ENCODE peak calls at places on chromosomes 4 and X, in eight cellular contexts. One of them, this sample, is unnamed.

GRCh38 chr4:174398728-174399127 is 115.0 kb downstream of the CEP44 start:
- DNase-seq in hepatocyte: no peak
- DNase-seq in AG04450: peak
- DNase-seq in mesenchymal stem cell: peak
- DNase-seq in tibial artery: no peak
- DNase-seq in HuH-7.5: no peak
- DNase-seq in Kasumi-1: no peak
- DNase-seq in fibroblast of the aortic adventitia: peak
- DNase-seq in this sample: no peak

GRCh38 chrX:24020280-24020876 is 6.6 kb downstream of the KLHL15 start:
- DNase-seq in fibroblast of the aortic adventitia: peak
- DNase-seq in hepatocyte: no peak
- DNase-seq in HuH-7.5: no peak
- DNase-seq in mesenchymal stem cell: peak
- DNase-seq in AG04450: no peak
- DNase-seq in Kasumi-1: no peak
- DNase-seq in tibial artery: no peak
- DNase-seq in this sample: no peak

GRCh38 chr4:123446791-123447474 is 50.3 kb downstream of the SPRY1 start:
- DNase-seq in Kasumi-1: no peak
- DNase-seq in fibroblast of the aortic adventitia: no peak
- DNase-seq in hepatocyte: no peak
- DNase-seq in AG04450: no peak
- DNase-seq in tibial artery: no peak
- DNase-seq in HuH-7.5: no peak
- DNase-seq in mesenchymal stem cell: no peak
- DNase-seq in this sample: no peak

GRCh38 chrX:43897290-43897689 is 15.0 kb upstream of the MAOB start:
- DNase-seq in tibial artery: no peak
- DNase-seq in HuH-7.5: no peak
- DNase-seq in AG04450: no peak
- DNase-seq in fibroblast of the aortic adventitia: no peak
- DNase-seq in hepatocyte: no peak
- DNase-seq in Kasumi-1: no peak
- DNase-seq in mesenchymal stem cell: no peak
- DNase-seq in this sample: no peak

GRCh38 chr4:186688150-186688943 is 35.3 kb downstream of the FAT1 start:
- DNase-seq in mesenchymal stem cell: no peak
- DNase-seq in hepatocyte: no peak
- DNase-seq in AG04450: no peak
- DNase-seq in tibial artery: no peak
- DNase-seq in fibroblast of the aortic adventitia: no peak
- DNase-seq in HuH-7.5: no peak
- DNase-seq in Kasumi-1: no peak
- DNase-seq in this sample: no peak

GRCh38 chr4:101730291-101731117 is 60.0 kb upstream of the BANK1 start:
- DNase-seq in fibroblast of the aortic adventitia: peak
- DNase-seq in AG04450: peak
- DNase-seq in mesenchymal stem cell: peak
- DNase-seq in tibial artery: peak
- DNase-seq in Kasumi-1: peak
- DNase-seq in HuH-7.5: peak
- DNase-seq in hepatocyte: peak
- DNase-seq in this sample: peak

GRCh38 chrX:100494974-100495373 is 84.9 kb upstream of the PCDH19 start:
- DNase-seq in HuH-7.5: no peak
- DNase-seq in fibroblast of the aortic adventitia: no peak
- DNase-seq in tibial artery: no peak
- DNase-seq in hepatocyte: no peak
- DNase-seq in AG04450: no peak
- DNase-seq in Kasumi-1: no peak
- DNase-seq in mesenchymal stem cell: no peak
- DNase-seq in this sample: no peak

GRCh38 chrX:11665144-11666040 is at the start of gene ARHGAP6:
- DNase-seq in AG04450: no peak
- DNase-seq in HuH-7.5: no peak
- DNase-seq in fibroblast of the aortic adventitia: peak
- DNase-seq in tibial artery: peak
- DNase-seq in mesenchymal stem cell: peak
- DNase-seq in Kasumi-1: no peak
- DNase-seq in hepatocyte: peak
- DNase-seq in this sample: no peak

GRCh38 chr4:103008875-103009729 is 10.4 kb downstream of the SLC9B1 start:
- DNase-seq in fibroblast of the aortic adventitia: peak
- DNase-seq in tibial artery: no peak
- DNase-seq in HuH-7.5: peak
- DNase-seq in hepatocyte: peak
- DNase-seq in mesenchymal stem cell: peak
- DNase-seq in AG04450: peak
- DNase-seq in Kasumi-1: peak
- DNase-seq in this sample: peak

GRCh38 chrX:115588180-115588579 is 27.2 kb downstream of the PLS3 start:
- DNase-seq in mesenchymal stem cell: no peak
- DNase-seq in HuH-7.5: no peak
- DNase-seq in tibial artery: no peak
- DNase-seq in hepatocyte: no peak
- DNase-seq in Kasumi-1: no peak
- DNase-seq in fibroblast of the aortic adventitia: peak
- DNase-seq in AG04450: no peak
- DNase-seq in this sample: no peak

GRCh38 chrX:40066700-40067099 is 31.1 kb downstream of the BCOR start:
- DNase-seq in AG04450: no peak
- DNase-seq in Kasumi-1: no peak
- DNase-seq in hepatocyte: no peak
- DNase-seq in HuH-7.5: no peak
- DNase-seq in fibroblast of the aortic adventitia: no peak
- DNase-seq in tibial artery: no peak
- DNase-seq in mesenchymal stem cell: no peak
- DNase-seq in this sample: no peak

This sample was measured in T-helper 1 cell.